ENCODE peak calls at places on chromosomes 1 and 21, in seven cellular contexts. X is cardiac muscle cell; A is breast epithelium; F is body of pancreas; W is GM12878; O is CD8-positive, alpha-beta T cell; L is Panc1. P is an unnamed sample.
A peak's percentile ranks its signal among the peaks of the same experiment; 100 is the strongest.

GRCh38 chr1:99570486-99571089 is 75.3 kb upstream of the PALMD start:
- DNase-seq in X (no peak), A (no peak), F (no peak), W (no peak), O (no peak), L (no peak), P (no peak)

GRCh38 chr1:154404984-154405761 is at the start of gene IL6R:
- DNase-seq in X (peak; percentile 77), A (peak; percentile 95), F (peak; percentile 87), W (no peak), O (peak; percentile 78), L (peak; percentile 57), P (peak; percentile 79)

GRCh38 chr1:196193891-196194559 is 414.2 kb downstream of the KCNT2 start:
- DNase-seq in X (no peak), A (no peak), F (no peak), W (no peak), O (no peak), L (no peak), P (no peak)

GRCh38 chr1:65189716-65190115 is 41.7 kb downstream of the AK4 start:
- DNase-seq in X (no peak), A (no peak), F (no peak), W (no peak), O (no peak), L (no peak), P (no peak)

GRCh38 chr1:167332503-167332902 is 111.8 kb downstream of the POU2F1 start:
- DNase-seq in X (no peak), A (no peak), F (no peak), W (no peak), O (no peak), L (no peak), P (no peak)

GRCh38 chr1:229436178-229436577 is 2.3 kb upstream of the ACTA1 start:
- DNase-seq in X (no peak), A (no peak), F (no peak), W (no peak), O (no peak), L (no peak), P (no peak)

GRCh38 chr1:64849942-64850341 is 105.1 kb downstream of the RAVER2 start:
- DNase-seq in X (no peak), A (no peak), F (no peak), W (no peak), O (no peak), L (no peak), P (no peak)

GRCh38 chr21:34363733-34364132 is at the start of gene KCNE2:
- DNase-seq in X (no peak), A (no peak), F (no peak), W (no peak), O (no peak), L (no peak), P (no peak)

GRCh38 chr1:168057355-168057754 is 79.4 kb downstream of the GPR161 start:
- DNase-seq in X (no peak), A (no peak), F (no peak), W (no peak), O (no peak), L (no peak), P (no peak)

GRCh38 chr21:42531771-42532170 is 18.1 kb downstream of the SLC37A1 start:
- DNase-seq in X (no peak), A (no peak), F (no peak), W (no peak), O (no peak), L (no peak), P (no peak)

GRCh38 chr1:98702976-98703375 is 41.5 kb downstream of the SNX7 start:
- DNase-seq in X (no peak), A (no peak), F (no peak), W (no peak), O (no peak), L (no peak), P (no peak)

GRCh38 chr1:91836307-91837056 is 49.5 kb downstream of the TGFBR3 start:
- DNase-seq in X (no peak), A (no peak), F (no peak), W (no peak), O (no peak), L (no peak), P (no peak)

GRCh38 chr1:32864375-32865019 is 6.2 kb downstream of the FNDC5 start:
- DNase-seq in X (no peak), A (no peak), F (no peak), W (no peak), O (no peak), L (no peak), P (no peak)

GRCh38 chr1:10398278-10398733 is 558 bp upstream of the PGD start:
- DNase-seq in X (no peak), A (no peak), F (no peak), W (no peak), O (no peak), L (no peak), P (no peak)

GRCh38 chr1:223834660-223835263 is 11.0 kb downstream of the TP53BP2 start:
- DNase-seq in X (no peak), A (no peak), F (no peak), W (no peak), O (no peak), L (no peak), P (no peak)

GRCh38 chr1:190864013-190864610 is 386.4 kb upstream of the BRINP3 start:
- DNase-seq in X (no peak), A (no peak), F (no peak), W (no peak), O (no peak), L (no peak), P (no peak)

DNA sequence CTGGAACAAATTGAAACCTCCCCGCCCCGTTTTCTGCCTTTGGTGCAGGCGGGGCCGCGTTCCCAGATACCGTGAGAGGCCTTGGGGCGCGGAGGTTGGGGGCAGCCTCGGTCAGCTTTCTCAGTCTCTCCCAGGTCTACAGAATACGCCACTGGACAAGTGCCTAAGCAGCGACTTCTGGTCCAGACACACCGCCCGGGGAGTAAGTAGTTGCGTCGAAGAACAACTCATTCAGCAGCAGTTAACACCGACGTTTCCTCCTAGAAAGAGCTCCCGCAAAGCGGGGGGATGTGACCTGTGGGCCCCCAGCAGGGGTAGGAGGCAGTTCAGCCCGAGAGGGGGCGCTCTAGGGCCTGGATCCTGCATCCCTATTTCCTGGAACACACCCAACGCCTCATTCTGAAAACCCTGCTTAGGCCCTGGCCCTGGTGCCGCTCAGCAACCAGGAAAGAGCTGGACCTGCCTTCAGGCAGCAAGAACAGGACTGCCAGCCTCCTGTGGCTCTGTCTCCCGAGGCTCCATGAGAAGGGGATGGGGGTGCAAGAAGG is 6.5 kb upstream of the BARHL2 start:
- DNase-seq in X (no peak), A (no peak), F (no peak), W (no peak), O (no peak), L (no peak), P (no peak)
- TF ChIP-seq CTCF in X (peak; percentile 22), A (no peak), F (no peak), W (peak; percentile 16), O (no peak), L (peak; percentile 68), P (peak; percentile 36)

GRCh38 chr1:40079774-40080390 is 17.2 kb downstream of the PPT1 start:
- DNase-seq in X (no peak), A (no peak), F (no peak), W (no peak), O (no peak), L (no peak), P (no peak)
- TF ChIP-seq CTCF in X (no peak), A (no peak), F (no peak), W (no peak), O (no peak), L (no peak), P (no peak)

GRCh38 chr1:113455374-113455773 is 65.1 kb downstream of the MAGI3 start:
- DNase-seq in X (no peak), A (no peak), F (no peak), W (no peak), O (no peak), L (no peak), P (no peak)

GRCh38 chr1:113453771-113454083 is 63.4 kb downstream of the MAGI3 start:
- DNase-seq in X (no peak), A (no peak), F (no peak), W (no peak), O (no peak), L (no peak), P (no peak)

GRCh38 chr1:113456967-113457366 is 66.7 kb downstream of the MAGI3 start:
- DNase-seq in X (no peak), A (no peak), F (peak; percentile 41), W (no peak), O (no peak), L (peak; percentile 72), P (no peak)

GRCh38 chr1:113451710-113452109 is 61.4 kb downstream of the MAGI3 start:
- DNase-seq in X (no peak), A (no peak), F (no peak), W (no peak), O (no peak), L (no peak), P (no peak)

DNA sequence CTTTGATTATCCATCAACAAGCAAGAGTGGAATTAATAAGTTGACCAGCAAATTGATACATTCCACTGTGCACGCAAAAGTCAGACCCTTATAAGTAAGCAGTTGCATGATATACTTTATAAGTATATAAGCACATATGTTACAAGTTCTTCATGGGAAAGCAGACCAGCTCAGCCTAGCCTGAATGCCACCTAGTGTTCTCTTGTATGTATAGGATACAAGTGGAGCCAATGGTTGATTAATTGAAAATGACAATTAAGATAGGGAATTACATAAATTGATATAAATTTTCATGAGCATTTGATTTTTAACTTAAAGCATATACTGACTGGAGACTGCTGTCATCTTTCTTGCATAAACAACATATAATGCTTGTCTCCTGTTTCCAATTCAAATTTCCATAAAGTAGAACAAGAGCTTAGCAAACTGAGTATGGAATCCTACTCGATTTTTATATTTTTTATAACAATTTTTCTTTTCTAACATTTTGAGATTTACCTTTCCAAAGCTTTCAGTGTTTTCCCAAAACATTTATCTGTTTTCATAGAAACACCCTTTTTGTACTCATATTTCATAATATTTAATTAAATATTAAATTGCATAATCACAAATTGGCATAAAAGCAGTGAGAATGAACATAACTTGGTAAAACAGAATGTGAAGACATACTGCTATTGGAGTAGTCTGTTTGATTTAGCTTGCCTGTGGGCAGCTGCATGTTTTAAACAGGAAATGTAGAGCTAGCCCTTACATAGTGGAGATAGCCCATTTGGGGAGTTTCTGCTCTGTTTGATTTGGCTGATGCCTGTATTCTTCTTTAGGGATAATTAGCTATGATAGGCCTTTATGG is 62.8 kb downstream of the MAGI3 start:
- DNase-seq in X (peak; percentile 46), A (no peak), F (peak; percentile 20), W (no peak), O (no peak), L (no peak), P (no peak)
- TF ChIP-seq CTCF in X (peak; percentile 68), A (peak; percentile 12), F (no peak), W (peak; percentile 37), O (no peak), L (peak; percentile 53), P (no peak)

GRCh38 chr1:41122851-41123518 is 101.5 kb upstream of the SLFNL1 start:
- DNase-seq in X (peak; percentile 32), A (no peak), F (peak; percentile 36), W (no peak), O (no peak), L (peak; percentile 17), P (no peak)
- TF ChIP-seq CTCF in X (peak; percentile 54), A (peak; percentile 35), F (no peak), W (peak; percentile 46), O (no peak), L (peak; percentile 68), P (peak; percentile 60)

P was measured in mesothelial cell of epicardium.